ENCODE peak calls at places on chromosomes 1 and 21, in seven cellular contexts. O is trophoblast cell, W is IMR-90, G is H9, E is neuronal stem cell, A is mesenchymal stem cell, Q is H1. F is an unnamed sample.

GRCh38 chr1:77188770-77189169 is 30.5 kb downstream of the PIGK start:
- DNase-seq in O (no peak), W (no peak), G (no peak), E (no peak), A (no peak), Q (no peak), F (no peak)

GRCh38 chr1:156458181-156458503 is 42.4 kb downstream of the MEF2D start:
- DNase-seq in O (peak), W (peak), G (no peak), E (no peak), A (peak), Q (no peak), F (no peak)

GRCh38 chr1:27350673-27351540 is 9.1 kb downstream of the SYTL1 start:
- DNase-seq in O (peak), W (no peak), G (peak), E (peak), A (peak), Q (peak), F (peak)

GRCh38 chr21:45948576-45949141 is 32.9 kb upstream of the COL6A1 start:
- DNase-seq in O (no peak), W (no peak), G (no peak), E (no peak), A (no peak), Q (no peak), F (peak)

GRCh38 chr1:208145167-208145566 is 99.0 kb downstream of the PLXNA2 start:
- DNase-seq in O (no peak), W (no peak), G (no peak), E (no peak), A (no peak), Q (no peak), F (no peak)

GRCh38 chr1:199020904-199021303 is 382.1 kb downstream of the PTPRC start:
- DNase-seq in O (no peak), W (no peak), G (no peak), E (no peak), A (no peak), Q (no peak), F (no peak)

GRCh38 chr1:201561604-201562003 is 22.7 kb downstream of the NAV1 start:
- DNase-seq in O (no peak), W (no peak), G (no peak), E (no peak), A (no peak), Q (no peak), F (no peak)

GRCh38 chr21:32065654-32066053 is 192.8 kb downstream of the HUNK start:
- DNase-seq in O (peak), W (no peak), G (no peak), E (no peak), A (no peak), Q (no peak), F (no peak)

GRCh38 chr1:39391741-39392679 is 99.4 kb upstream of the BMP8A start:
- DNase-seq in O (no peak), W (peak), G (no peak), E (no peak), A (peak), Q (no peak), F (peak)

GRCh38 chr1:223748773-223749733 is 36.7 kb downstream of the CAPN2 start:
- DNase-seq in O (peak), W (peak), G (peak), E (peak), A (peak), Q (no peak), F (peak)

GRCh38 chr21:32779983-32780382 is 8.4 kb upstream of the PAXBP1 start:
- DNase-seq in O (no peak), W (no peak), G (no peak), E (no peak), A (no peak), Q (no peak), F (no peak)

GRCh38 chr1:117077267-117077666 is 17.1 kb downstream of the TTF2 start:
- DNase-seq in O (peak), W (peak), G (no peak), E (no peak), A (peak), Q (no peak), F (no peak)

GRCh38 chr1:160993544-160993943 is 27.4 kb downstream of the F11R start:
- DNase-seq in O (peak), W (peak), G (no peak), E (no peak), A (peak), Q (no peak), F (no peak)

GRCh38 chr21:39094087-39094785 is 89.0 kb downstream of the PSMG1 start:
- DNase-seq in O (peak), W (no peak), G (no peak), E (no peak), A (no peak), Q (no peak), F (no peak)

GRCh38 chr1:181807251-181807650 is 254.3 kb downstream of the ZNF648 start:
- DNase-seq in O (no peak), W (no peak), G (no peak), E (no peak), A (no peak), Q (no peak), F (peak)

GRCh38 chr1:27394282-27394658 is 1.8 kb downstream of the GPR3 start:
- DNase-seq in O (no peak), W (no peak), G (no peak), E (no peak), A (no peak), Q (no peak), F (no peak)

GRCh38 chr1:98903261-98903660 is 101.4 kb downstream of the PLPPR5 start:
- DNase-seq in O (no peak), W (peak), G (no peak), E (no peak), A (peak), Q (no peak), F (no peak)

GRCh38 chr1:216183427-216183826 is 239.8 kb downstream of the USH2A start:
- DNase-seq in O (no peak), W (peak), G (no peak), E (no peak), A (peak), Q (no peak), F (peak)

GRCh38 chr1:10509823-10510509 is 35.2 kb downstream of the PEX14 start:
- DNase-seq in O (no peak), W (no peak), G (no peak), E (no peak), A (no peak), Q (no peak), F (no peak)
- H3K9ac ChIP-seq in O (no peak), W (peak), G (no peak), E (no peak), A (no peak), Q (no peak), F (no peak)

GRCh38 chr1:42955311-42956063 is 3.2 kb downstream of the SLC2A1 start:
- DNase-seq in O (no peak), W (no peak), G (no peak), E (no peak), A (no peak), Q (no peak), F (no peak)

GRCh38 chr1:42957880-42958487 is 684 bp downstream of the SLC2A1 start:
- DNase-seq in O (peak), W (peak), G (no peak), E (peak), A (peak), Q (no peak), F (peak)

GRCh38 chr1:42957229-42957879 is 1.3 kb downstream of the SLC2A1 start:
- DNase-seq in O (no peak), W (no peak), G (no peak), E (no peak), A (no peak), Q (no peak), F (no peak)

GRCh38 chr1:42958488-42959317 is at the start of gene SLC2A1:
- DNase-seq in O (peak), W (peak), G (peak), E (peak), A (peak), Q (peak), F (peak)

DNA sequence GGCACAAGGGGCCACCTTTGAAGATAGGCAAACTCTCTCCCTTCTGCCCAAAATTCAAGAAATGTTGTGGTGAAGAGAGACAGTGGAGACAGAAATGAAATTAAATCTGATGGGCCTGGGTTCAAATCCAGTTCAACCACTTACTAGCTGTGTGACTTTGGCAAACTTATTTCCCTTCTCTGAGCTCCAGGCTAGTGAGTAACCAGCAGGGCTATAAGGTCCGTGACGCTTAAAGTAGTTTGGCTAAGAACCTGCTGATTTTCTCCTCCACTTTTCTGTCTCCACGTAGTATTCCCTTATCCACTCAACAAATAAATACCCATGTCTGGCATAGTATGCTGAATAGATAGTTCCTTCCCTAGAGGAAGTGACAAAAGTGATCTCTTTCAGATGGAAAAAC is 1.9 kb downstream of the SLC2A1 start:
- DNase-seq in O (no peak), W (no peak), G (no peak), E (no peak), A (no peak), Q (no peak), F (no peak)
- H3K4ac ChIP-seq in O (peak), W (peak), G (no peak), E (no peak), A (no peak), Q (no peak), F (no peak)

DNA sequence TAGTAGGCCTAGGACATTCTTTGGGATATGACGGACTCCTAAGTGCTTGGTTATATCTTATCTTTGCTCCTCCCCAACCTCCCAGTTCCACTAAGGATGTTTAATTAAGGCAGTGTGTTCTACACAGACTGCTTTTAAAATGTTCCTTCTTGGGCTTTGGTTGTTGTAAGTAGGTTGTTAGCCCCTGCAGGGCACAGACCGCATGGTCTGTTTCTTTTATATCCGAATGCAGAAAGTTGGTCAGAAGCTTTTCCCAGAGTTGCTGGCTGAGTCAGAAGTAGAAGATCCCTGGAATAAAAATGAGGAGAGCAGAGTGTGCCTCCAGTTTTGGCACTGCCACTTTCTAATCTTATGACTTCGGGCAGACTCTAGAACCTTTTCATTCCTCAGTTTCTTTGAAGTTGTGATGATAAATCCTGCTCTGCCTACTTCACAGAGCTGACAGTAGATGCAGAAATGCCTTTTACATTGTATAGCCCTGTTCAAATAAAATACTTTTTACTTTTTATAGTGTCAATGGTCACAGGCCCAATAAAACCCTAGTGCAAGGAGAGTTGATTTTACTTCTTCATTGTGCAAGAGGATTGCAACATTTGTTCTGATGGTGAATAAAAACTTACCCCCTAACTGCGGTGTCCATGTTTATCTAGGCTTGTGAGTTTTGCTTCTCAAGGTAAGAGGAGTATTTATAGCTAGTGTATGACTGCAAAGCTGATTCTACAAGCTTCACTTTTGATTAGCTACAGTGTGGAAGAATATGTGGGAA is 18.4 kb downstream of the FMN2 start:
- DNase-seq in O (no peak), W (no peak), G (no peak), E (no peak), A (peak), Q (no peak), F (peak)
- H3K27ac ChIP-seq in O (no peak), W (no peak), G (no peak), E (no peak), A (no peak), Q (no peak), F (no peak)

GRCh38 chr1:235367000-235367908 is at the start of gene TBCE:
- DNase-seq in O (peak), W (peak), G (peak), E (peak), A (peak), Q (peak), F (peak)

GRCh38 chr1:235369802-235370201 is 2.6 kb downstream of the TBCE start:
- DNase-seq in O (no peak), W (no peak), G (no peak), E (no peak), A (no peak), Q (no peak), F (no peak)

GRCh38 chr1:235368428-235368827 is 1.2 kb downstream of the TBCE start:
- DNase-seq in O (no peak), W (no peak), G (no peak), E (no peak), A (no peak), Q (no peak), F (no peak)

DNA sequence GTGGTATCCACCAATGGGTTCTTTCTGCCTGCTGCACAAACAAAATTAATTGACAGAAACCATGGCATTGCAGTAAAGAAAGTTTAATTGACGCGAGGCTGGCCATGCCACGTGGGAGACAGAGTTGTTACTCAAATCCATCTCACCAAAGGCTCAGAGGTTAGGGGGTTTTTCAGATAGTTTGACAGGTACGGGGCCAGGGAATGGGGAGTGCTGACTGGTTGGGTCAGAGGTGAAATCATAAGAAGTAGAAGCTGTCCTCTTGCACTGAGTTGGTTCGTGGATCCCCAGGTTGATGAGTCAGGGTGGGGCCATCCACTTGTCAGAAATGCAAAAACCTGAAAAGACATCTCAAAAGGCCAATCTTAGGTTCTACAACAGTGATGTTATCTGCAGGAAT is 941 bp upstream of the TBCE start:
- DNase-seq in O (no peak), W (no peak), G (no peak), E (no peak), A (no peak), Q (no peak), F (peak)
- H3K9ac ChIP-seq in O (no peak), W (no peak), G (no peak), E (no peak), A (peak), Q (no peak), F (no peak)

DNA sequence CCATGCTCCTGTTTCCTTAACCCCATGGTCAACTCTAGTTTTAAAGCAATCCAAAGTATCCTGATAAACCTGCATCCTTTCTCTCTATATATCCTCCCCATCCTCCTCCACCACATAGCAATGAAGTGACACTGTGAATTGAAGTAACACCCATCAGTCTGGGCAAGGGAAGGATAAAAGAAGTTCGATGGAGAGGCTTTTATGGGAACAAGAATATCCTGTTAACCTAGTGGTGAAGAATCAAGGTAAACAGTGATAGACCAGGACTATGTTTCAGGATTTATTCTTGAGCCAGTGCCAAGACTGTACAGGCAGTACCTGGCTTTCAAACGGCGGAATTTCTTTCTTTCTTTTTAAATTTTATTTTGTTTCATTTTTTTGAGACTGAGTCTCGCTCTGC is 17.6 kb downstream of the RABIF start:
- DNase-seq in O (peak), W (no peak), G (no peak), E (no peak), A (no peak), Q (no peak), F (no peak)
- H3K4ac ChIP-seq in O (no peak), W (no peak), G (no peak), E (no peak), A (no peak), Q (no peak), F (no peak)

GRCh38 chr1:154794608-154795007 is 75.5 kb downstream of the KCNN3 start:
- DNase-seq in O (no peak), W (no peak), G (no peak), E (no peak), A (no peak), Q (no peak), F (no peak)

GRCh38 chr1:154796303-154796892 is 73.7 kb downstream of the KCNN3 start:
- DNase-seq in O (no peak), W (no peak), G (no peak), E (no peak), A (no peak), Q (no peak), F (no peak)

GRCh38 chr1:154792899-154793298 is 77.2 kb downstream of the KCNN3 start:
- DNase-seq in O (no peak), W (no peak), G (no peak), E (no peak), A (no peak), Q (no peak), F (no peak)

GRCh38 chr1:154791292-154792278 is 78.5 kb downstream of the KCNN3 start:
- DNase-seq in O (no peak), W (peak), G (no peak), E (no peak), A (no peak), Q (no peak), F (no peak)

GRCh38 chr1:154793674-154794073 is 76.4 kb downstream of the KCNN3 start:
- DNase-seq in O (no peak), W (no peak), G (no peak), E (no peak), A (no peak), Q (no peak), F (no peak)
- H3K27ac ChIP-seq in O (no peak), W (no peak), G (no peak), E (no peak), A (no peak), Q (no peak), F (no peak)

F was measured in mesendoderm.